ENCODE peak calls at places on chromosomes 3 and 15, in eight cellular contexts. One of them, this sample, is unnamed.
A peak's percentile ranks its signal among the peaks of the same experiment; 100 is the strongest.

GRCh38 chr3:16513141-16514020 is at the start of gene RFTN1:
- DNase-seq in left colon: no peak
- DNase-seq in naive thymus-derived CD8-positive, alpha-beta T cell: peak; percentile 51
- DNase-seq in HT1080: peak; percentile 71
- DNase-seq in right cardiac atrium: peak; percentile 67
- DNase-seq in Calu3: peak; percentile 24
- DNase-seq in adrenal gland: peak; percentile 34
- DNase-seq in NCI-H2081: peak; percentile 54
- DNase-seq in this sample: peak; percentile 73

GRCh38 chr15:39191871-39192281 is 389.0 kb upstream of the THBS1 start:
- DNase-seq in HT1080: peak; percentile 70
- DNase-seq in right cardiac atrium: no peak
- DNase-seq in naive thymus-derived CD8-positive, alpha-beta T cell: no peak
- DNase-seq in adrenal gland: no peak
- DNase-seq in Calu3: no peak
- DNase-seq in NCI-H2081: no peak
- DNase-seq in left colon: no peak
- DNase-seq in this sample: no peak

GRCh38 chr3:183203670-183204069 is 41.1 kb upstream of the LAMP3 start:
- DNase-seq in naive thymus-derived CD8-positive, alpha-beta T cell: no peak
- DNase-seq in adrenal gland: no peak
- DNase-seq in right cardiac atrium: no peak
- DNase-seq in Calu3: no peak
- DNase-seq in left colon: no peak
- DNase-seq in NCI-H2081: no peak
- DNase-seq in HT1080: no peak
- DNase-seq in this sample: no peak

GRCh38 chr3:11393401-11393800 is 121.2 kb downstream of the ATG7 start:
- DNase-seq in right cardiac atrium: no peak
- DNase-seq in NCI-H2081: no peak
- DNase-seq in adrenal gland: no peak
- DNase-seq in naive thymus-derived CD8-positive, alpha-beta T cell: no peak
- DNase-seq in left colon: no peak
- DNase-seq in HT1080: no peak
- DNase-seq in Calu3: no peak
- DNase-seq in this sample: no peak

GRCh38 chr3:60096403-60096802 is 1046.6 kb upstream of the CFAP20DC start:
- DNase-seq in adrenal gland: no peak
- DNase-seq in naive thymus-derived CD8-positive, alpha-beta T cell: no peak
- DNase-seq in HT1080: no peak
- DNase-seq in NCI-H2081: no peak
- DNase-seq in Calu3: no peak
- DNase-seq in right cardiac atrium: no peak
- DNase-seq in left colon: no peak
- DNase-seq in this sample: no peak

GRCh38 chr3:179933079-179933478 is 103.7 kb downstream of the PEX5L start:
- DNase-seq in Calu3: no peak
- DNase-seq in left colon: no peak
- DNase-seq in NCI-H2081: peak; percentile 100
- DNase-seq in right cardiac atrium: no peak
- DNase-seq in naive thymus-derived CD8-positive, alpha-beta T cell: no peak
- DNase-seq in adrenal gland: no peak
- DNase-seq in HT1080: no peak
- DNase-seq in this sample: no peak

GRCh38 chr3:152834354-152835310 is at the start of gene P2RY1:
- DNase-seq in NCI-H2081: peak; percentile 84
- DNase-seq in adrenal gland: peak; percentile 51
- DNase-seq in naive thymus-derived CD8-positive, alpha-beta T cell: no peak
- DNase-seq in right cardiac atrium: peak; percentile 65
- DNase-seq in HT1080: peak; percentile 92
- DNase-seq in left colon: peak; percentile 83
- DNase-seq in Calu3: peak; percentile 91
- DNase-seq in this sample: peak; percentile 54

GRCh38 chr3:27345493-27345892 is 23.7 kb downstream of the NEK10 start:
- DNase-seq in right cardiac atrium: no peak
- DNase-seq in left colon: peak; percentile 66
- DNase-seq in naive thymus-derived CD8-positive, alpha-beta T cell: no peak
- DNase-seq in Calu3: peak; percentile 69
- DNase-seq in HT1080: no peak
- DNase-seq in adrenal gland: no peak
- DNase-seq in NCI-H2081: no peak
- DNase-seq in this sample: no peak

GRCh38 chr3:15161113-15161512 is 44.9 kb upstream of the CAPN7 start:
- DNase-seq in NCI-H2081: no peak
- DNase-seq in adrenal gland: no peak
- DNase-seq in HT1080: no peak
- DNase-seq in left colon: no peak
- DNase-seq in right cardiac atrium: no peak
- DNase-seq in naive thymus-derived CD8-positive, alpha-beta T cell: no peak
- DNase-seq in Calu3: no peak
- DNase-seq in this sample: no peak

GRCh38 chr3:127954642-127955041 is 39.6 kb downstream of the KBTBD12 start:
- DNase-seq in left colon: no peak
- DNase-seq in adrenal gland: no peak
- DNase-seq in naive thymus-derived CD8-positive, alpha-beta T cell: no peak
- DNase-seq in right cardiac atrium: peak; percentile 29
- DNase-seq in HT1080: no peak
- DNase-seq in NCI-H2081: no peak
- DNase-seq in Calu3: no peak
- DNase-seq in this sample: no peak

GRCh38 chr15:74337146-74337545 is 30.3 kb downstream of the CYP11A1 start:
- DNase-seq in adrenal gland: no peak
- DNase-seq in right cardiac atrium: no peak
- DNase-seq in HT1080: no peak
- DNase-seq in Calu3: no peak
- DNase-seq in NCI-H2081: no peak
- DNase-seq in naive thymus-derived CD8-positive, alpha-beta T cell: no peak
- DNase-seq in left colon: no peak
- DNase-seq in this sample: no peak

GRCh38 chr15:93031103-93031464 is 57.9 kb downstream of the RGMA start:
- DNase-seq in NCI-H2081: no peak
- DNase-seq in HT1080: no peak
- DNase-seq in right cardiac atrium: no peak
- DNase-seq in Calu3: no peak
- DNase-seq in adrenal gland: no peak
- DNase-seq in left colon: no peak
- DNase-seq in naive thymus-derived CD8-positive, alpha-beta T cell: no peak
- DNase-seq in this sample: no peak

GRCh38 chr15:77076325-77076915 is 5.5 kb upstream of the TSPAN3 start:
- DNase-seq in NCI-H2081: no peak
- DNase-seq in right cardiac atrium: no peak
- DNase-seq in adrenal gland: no peak
- DNase-seq in Calu3: no peak
- DNase-seq in left colon: no peak
- DNase-seq in naive thymus-derived CD8-positive, alpha-beta T cell: no peak
- DNase-seq in HT1080: no peak
- DNase-seq in this sample: no peak

GRCh38 chr3:4763604-4764247 is 215.5 kb upstream of the BHLHE40 start:
- DNase-seq in HT1080: no peak
- DNase-seq in NCI-H2081: no peak
- DNase-seq in adrenal gland: no peak
- DNase-seq in naive thymus-derived CD8-positive, alpha-beta T cell: no peak
- DNase-seq in right cardiac atrium: no peak
- DNase-seq in left colon: no peak
- DNase-seq in Calu3: no peak
- DNase-seq in this sample: no peak

GRCh38 chr3:134362670-134363380 is 11.4 kb downstream of the AMOTL2 start:
- DNase-seq in right cardiac atrium: no peak
- DNase-seq in NCI-H2081: no peak
- DNase-seq in HT1080: no peak
- DNase-seq in Calu3: no peak
- DNase-seq in naive thymus-derived CD8-positive, alpha-beta T cell: no peak
- DNase-seq in left colon: peak; percentile 10
- DNase-seq in adrenal gland: no peak
- DNase-seq in this sample: no peak

GRCh38 chr3:4425707-4426106 is 41.4 kb downstream of the SUMF1 start:
- DNase-seq in right cardiac atrium: no peak
- DNase-seq in NCI-H2081: no peak
- DNase-seq in naive thymus-derived CD8-positive, alpha-beta T cell: no peak
- DNase-seq in Calu3: no peak
- DNase-seq in adrenal gland: no peak
- DNase-seq in HT1080: no peak
- DNase-seq in left colon: no peak
- DNase-seq in this sample: peak; percentile 9

GRCh38 chr3:128950223-128950938 is 43.5 kb downstream of the CFAP92 start:
- DNase-seq in NCI-H2081: peak; percentile 64
- DNase-seq in right cardiac atrium: no peak
- DNase-seq in naive thymus-derived CD8-positive, alpha-beta T cell: peak; percentile 23
- DNase-seq in Calu3: peak; percentile 34
- DNase-seq in left colon: no peak
- DNase-seq in HT1080: peak; percentile 40
- DNase-seq in adrenal gland: no peak
- DNase-seq in this sample: no peak

GRCh38 chr3:52062499-52062898 is 6.1 kb upstream of the DUSP7 start:
- DNase-seq in naive thymus-derived CD8-positive, alpha-beta T cell: no peak
- DNase-seq in right cardiac atrium: peak; percentile 66
- DNase-seq in NCI-H2081: no peak
- DNase-seq in adrenal gland: peak; percentile 56
- DNase-seq in Calu3: peak; percentile 70
- DNase-seq in left colon: no peak
- DNase-seq in HT1080: peak; percentile 97
- DNase-seq in this sample: peak; percentile 38

GRCh38 chr3:128486692-128487537 is 6.1 kb downstream of the GATA2 start:
- DNase-seq in Calu3: peak; percentile 63
- DNase-seq in adrenal gland: no peak
- DNase-seq in naive thymus-derived CD8-positive, alpha-beta T cell: no peak
- DNase-seq in HT1080: no peak
- DNase-seq in left colon: peak; percentile 25
- DNase-seq in right cardiac atrium: peak; percentile 50
- DNase-seq in NCI-H2081: peak; percentile 67
- DNase-seq in this sample: no peak

GRCh38 chr3:121855555-121855954 is 20.5 kb downstream of the EAF2 start:
- DNase-seq in left colon: no peak
- DNase-seq in Calu3: peak; percentile 36
- DNase-seq in adrenal gland: no peak
- DNase-seq in NCI-H2081: peak; percentile 32
- DNase-seq in naive thymus-derived CD8-positive, alpha-beta T cell: no peak
- DNase-seq in right cardiac atrium: no peak
- DNase-seq in HT1080: peak; percentile 15
- DNase-seq in this sample: no peak

GRCh38 chr3:39101022-39101689 is 6.3 kb downstream of the GORASP1 start:
- DNase-seq in adrenal gland: peak; percentile 42
- DNase-seq in naive thymus-derived CD8-positive, alpha-beta T cell: no peak
- DNase-seq in right cardiac atrium: no peak
- DNase-seq in Calu3: peak; percentile 58
- DNase-seq in HT1080: peak; percentile 14
- DNase-seq in left colon: no peak
- DNase-seq in NCI-H2081: peak; percentile 13
- DNase-seq in this sample: no peak

GRCh38 chr15:99146661-99147060 is 41.8 kb downstream of the SYNM start:
- DNase-seq in NCI-H2081: no peak
- DNase-seq in right cardiac atrium: no peak
- DNase-seq in adrenal gland: no peak
- DNase-seq in naive thymus-derived CD8-positive, alpha-beta T cell: no peak
- DNase-seq in left colon: no peak
- DNase-seq in Calu3: no peak
- DNase-seq in HT1080: no peak
- DNase-seq in this sample: no peak

GRCh38 chr3:138726966-138727365 is 107.8 kb downstream of the PIK3CB start:
- DNase-seq in naive thymus-derived CD8-positive, alpha-beta T cell: no peak
- DNase-seq in Calu3: no peak
- DNase-seq in left colon: no peak
- DNase-seq in right cardiac atrium: no peak
- DNase-seq in NCI-H2081: no peak
- DNase-seq in HT1080: no peak
- DNase-seq in adrenal gland: no peak
- DNase-seq in this sample: no peak

GRCh38 chr15:41890050-41890690 is 3.7 kb downstream of the SPTBN5 start:
- DNase-seq in naive thymus-derived CD8-positive, alpha-beta T cell: no peak
- DNase-seq in right cardiac atrium: no peak
- DNase-seq in HT1080: no peak
- DNase-seq in adrenal gland: no peak
- DNase-seq in NCI-H2081: no peak
- DNase-seq in left colon: no peak
- DNase-seq in Calu3: no peak
- DNase-seq in this sample: no peak

GRCh38 chr3:129618186-129618820 is 11.8 kb upstream of the PLXND1 start:
- DNase-seq in adrenal gland: no peak
- DNase-seq in right cardiac atrium: no peak
- DNase-seq in left colon: peak; percentile 24
- DNase-seq in NCI-H2081: no peak
- DNase-seq in HT1080: no peak
- DNase-seq in Calu3: no peak
- DNase-seq in naive thymus-derived CD8-positive, alpha-beta T cell: no peak
- DNase-seq in this sample: no peak